ENCODE peak calls at places on chromosomes 11 and 22, in five cellular contexts. H, C, A, M and O are unnamed samples.

GRCh38 chr11:46382644-46383403 is 1.4 kb downstream of the MDK start:
- DNase-seq in H (peak; percentile 61), C (no peak), A (no peak), M (peak; percentile 53), O (peak; percentile 64)

GRCh38 chr11:26420331-26420730 is 88.4 kb downstream of the ANO3 start:
- DNase-seq in H (no peak), C (no peak), A (no peak), M (no peak), O (no peak)

GRCh38 chr11:72001255-72001654 is 2.5 kb downstream of the IL18BP start:
- DNase-seq in H (no peak), C (no peak), A (no peak), M (no peak), O (no peak)

GRCh38 chr22:27218521-27218920 is 561.1 kb downstream of the MIAT start:
- DNase-seq in H (no peak), C (no peak), A (no peak), M (no peak), O (no peak)

GRCh38 chr22:49365191-49365837 is 462.4 kb downstream of the BRD1 start:
- DNase-seq in H (peak; percentile 35), C (no peak), A (no peak), M (no peak), O (no peak)

GRCh38 chr11:66559141-66559861 is 9.1 kb downstream of the CTSF start:
- DNase-seq in H (no peak), C (no peak), A (no peak), M (peak; percentile 10), O (no peak)

GRCh38 chr11:117901601-117902000 is 25.1 kb upstream of the FXYD6 start:
- DNase-seq in H (no peak), C (no peak), A (no peak), M (no peak), O (no peak)

GRCh38 chr11:6737872-6738466 is 33.8 kb downstream of the OR2AG2 start:
- DNase-seq in H (no peak), C (peak; percentile 45), A (peak; percentile 17), M (peak; percentile 43), O (peak; percentile 60)

GRCh38 chr11:123111465-123111864 is 49.5 kb upstream of the HSPA8 start:
- DNase-seq in H (no peak), C (peak; percentile 64), A (no peak), M (peak; percentile 63), O (peak; percentile 73)

GRCh38 chr22:43743131-43743530 is 69.0 kb downstream of the EFCAB6 start:
- DNase-seq in H (no peak), C (no peak), A (no peak), M (no peak), O (peak; percentile 5)

DNA sequence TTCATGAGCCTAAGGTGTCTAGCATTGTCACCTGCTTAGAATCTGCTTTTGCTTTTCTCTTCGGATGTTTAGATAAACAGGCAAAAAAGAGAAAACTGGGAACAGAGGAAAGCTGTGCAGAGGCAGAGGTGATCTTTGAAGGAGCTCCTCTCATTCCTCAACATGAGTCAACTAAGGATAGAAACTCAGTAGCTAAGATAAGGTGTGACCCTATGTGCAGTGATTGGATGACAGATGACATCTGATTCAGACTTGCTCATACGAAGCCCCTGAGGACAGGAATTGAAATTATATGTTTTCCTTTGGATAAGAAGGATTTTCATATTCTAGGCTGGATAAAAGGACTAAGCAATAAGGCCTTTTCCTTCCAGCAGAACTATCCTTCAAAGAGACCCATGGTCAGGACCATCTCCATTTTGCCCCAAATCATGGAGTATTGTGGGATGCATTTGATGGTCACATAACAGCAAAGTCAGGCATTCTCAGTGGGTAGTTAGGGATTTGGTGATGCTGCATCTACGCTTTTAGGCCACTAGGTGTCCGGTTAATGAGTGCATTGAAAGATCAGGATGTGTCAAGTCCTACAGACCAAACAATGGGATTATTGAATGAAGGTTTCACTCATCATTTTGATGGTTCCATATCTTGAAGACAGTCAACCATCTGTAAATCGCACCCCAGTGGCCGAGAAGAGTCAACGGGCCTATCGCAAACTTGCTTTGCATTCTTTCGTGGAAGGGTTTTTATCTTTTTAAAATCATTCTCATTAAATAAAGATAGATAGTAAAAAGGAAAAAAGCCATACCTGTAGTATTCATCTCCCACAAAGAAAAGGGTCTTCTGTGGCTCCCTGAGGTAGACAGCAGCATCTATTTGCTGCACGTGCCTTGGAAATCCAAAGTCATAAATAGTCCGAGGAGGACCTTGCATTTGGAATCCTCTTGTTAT is 32.2 kb downstream of the MMP20 start:
- DNase-seq in H (no peak), C (peak; percentile 35), A (no peak), M (peak; percentile 42), O (peak; percentile 63)
- TF ChIP-seq CTCF in H (peak; percentile 14), C (peak; percentile 33), A (peak; percentile 68), M (peak; percentile 67), O (peak; percentile 50)

DNA sequence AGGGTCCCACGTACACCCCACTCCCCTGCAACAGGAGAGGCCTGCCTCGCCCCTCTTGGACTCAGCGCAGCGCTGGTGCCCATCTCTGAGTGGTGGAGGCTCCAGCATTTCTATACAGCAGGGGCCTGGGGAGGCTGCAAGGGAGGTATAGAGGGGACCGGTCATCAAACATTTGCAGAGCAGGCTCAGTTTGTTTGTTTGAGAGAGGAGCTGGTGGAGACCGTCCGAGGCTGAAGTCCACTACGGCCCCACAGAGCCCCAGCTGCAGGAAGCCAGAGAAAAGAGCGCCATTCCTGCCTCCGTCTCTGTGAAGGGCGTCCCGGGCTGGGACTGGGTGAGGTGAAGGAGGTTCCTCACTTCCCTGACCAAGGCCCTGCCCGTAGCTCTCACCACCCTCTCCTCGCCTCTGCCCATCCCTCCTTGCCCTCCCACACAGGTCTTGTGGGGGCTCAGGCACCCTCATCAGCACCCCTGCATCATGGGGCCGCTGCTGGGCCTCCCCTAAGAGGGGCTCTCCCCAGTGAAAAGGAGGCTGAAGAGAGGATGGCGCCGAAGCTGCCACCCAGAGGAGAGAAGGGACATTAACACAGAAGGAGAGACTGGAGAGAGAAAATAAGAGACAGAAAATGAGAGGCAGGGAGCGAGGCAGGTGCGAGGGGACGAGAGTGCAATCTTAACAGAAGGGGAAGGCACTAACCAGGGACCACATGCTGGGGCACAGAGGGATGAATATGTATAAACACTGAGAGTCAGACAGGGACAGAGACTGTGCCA is 24.6 kb downstream of the RPUSD4 start:
- DNase-seq in H (peak; percentile 39), C (no peak), A (no peak), M (no peak), O (no peak)
- TF ChIP-seq CTCF in H (no peak), C (no peak), A (no peak), M (peak; percentile 18), O (no peak)

DNA sequence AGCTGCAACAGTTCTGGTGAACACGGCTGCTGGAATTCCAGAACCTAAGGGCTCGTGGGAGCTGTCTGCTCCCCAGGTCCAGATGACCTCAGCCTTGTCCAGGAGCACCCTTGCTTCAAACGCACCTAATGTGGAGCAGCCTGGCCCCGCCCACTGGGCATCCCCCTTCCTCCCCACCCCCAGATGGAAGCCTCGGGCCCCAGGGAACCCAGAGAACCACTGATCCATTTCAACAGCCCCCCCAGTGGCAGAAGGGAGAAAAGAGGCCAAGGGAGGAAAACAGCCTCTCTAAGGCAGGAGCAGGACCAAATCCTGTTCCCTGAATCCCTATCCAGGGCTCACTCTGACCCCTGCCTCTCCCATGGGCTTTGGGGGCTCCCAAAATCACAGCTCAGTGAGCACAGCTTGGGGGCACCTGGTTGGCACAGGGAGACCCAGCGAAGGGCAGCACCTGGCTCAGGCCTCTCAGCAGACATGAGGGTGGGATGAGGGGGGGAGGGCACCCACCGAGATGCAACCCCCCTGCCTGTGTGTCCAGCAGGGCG is 1.2 kb downstream of the CYTH4 start:
- DNase-seq in H (no peak), C (no peak), A (no peak), M (no peak), O (no peak)
- TF ChIP-seq CTCF in H (no peak), C (no peak), A (peak; percentile 32), M (peak; percentile 41), O (peak; percentile 28)

DNA sequence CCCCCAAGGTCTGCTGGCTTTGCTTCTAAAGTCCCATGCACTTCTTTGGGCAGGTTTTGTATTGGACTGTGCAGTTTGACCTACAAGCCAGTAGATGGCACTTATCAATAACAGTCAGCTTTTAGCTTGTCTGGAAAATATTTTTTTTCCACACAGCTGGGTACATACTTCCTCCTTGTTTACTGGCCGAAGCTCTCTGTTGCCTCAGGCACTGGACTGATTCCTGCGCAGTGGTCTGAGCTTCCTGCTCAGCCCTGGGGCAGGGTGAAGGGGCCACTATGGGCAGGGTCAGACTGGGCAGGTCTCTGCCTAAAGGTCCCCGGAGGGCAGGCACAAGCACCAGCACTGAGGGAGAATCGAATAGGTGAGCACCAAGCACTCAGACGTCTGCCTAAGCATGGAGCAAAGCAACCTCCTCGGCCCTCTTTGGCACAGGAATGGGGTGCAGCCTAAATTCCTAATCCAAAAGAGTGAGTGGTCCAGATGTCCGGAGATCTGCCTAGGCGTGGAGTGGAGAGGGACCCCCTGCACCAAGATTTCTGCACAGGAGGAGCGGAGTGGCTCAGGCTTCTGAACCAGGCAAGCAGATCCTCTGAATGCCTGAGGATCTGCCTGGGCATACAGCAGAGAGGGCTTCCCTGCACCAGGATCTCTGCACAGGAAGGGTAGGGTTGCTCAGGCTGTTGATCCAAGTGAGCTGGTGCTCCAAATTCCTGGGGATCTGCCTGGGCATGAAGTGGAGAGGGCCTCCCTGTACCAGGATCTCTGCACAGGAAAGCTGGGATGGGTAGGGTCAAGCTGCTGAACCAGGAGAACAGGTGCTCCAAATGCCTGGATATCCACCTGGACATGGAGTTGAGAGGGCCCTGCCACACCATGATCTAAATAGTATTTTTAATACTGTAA is 105.9 kb upstream of the C11orf58 start:
- DNase-seq in H (no peak), C (no peak), A (no peak), M (no peak), O (peak; percentile 47)
- TF ChIP-seq CTCF in H (no peak), C (no peak), A (peak; percentile 21), M (peak; percentile 15), O (peak; percentile 54)

DNA sequence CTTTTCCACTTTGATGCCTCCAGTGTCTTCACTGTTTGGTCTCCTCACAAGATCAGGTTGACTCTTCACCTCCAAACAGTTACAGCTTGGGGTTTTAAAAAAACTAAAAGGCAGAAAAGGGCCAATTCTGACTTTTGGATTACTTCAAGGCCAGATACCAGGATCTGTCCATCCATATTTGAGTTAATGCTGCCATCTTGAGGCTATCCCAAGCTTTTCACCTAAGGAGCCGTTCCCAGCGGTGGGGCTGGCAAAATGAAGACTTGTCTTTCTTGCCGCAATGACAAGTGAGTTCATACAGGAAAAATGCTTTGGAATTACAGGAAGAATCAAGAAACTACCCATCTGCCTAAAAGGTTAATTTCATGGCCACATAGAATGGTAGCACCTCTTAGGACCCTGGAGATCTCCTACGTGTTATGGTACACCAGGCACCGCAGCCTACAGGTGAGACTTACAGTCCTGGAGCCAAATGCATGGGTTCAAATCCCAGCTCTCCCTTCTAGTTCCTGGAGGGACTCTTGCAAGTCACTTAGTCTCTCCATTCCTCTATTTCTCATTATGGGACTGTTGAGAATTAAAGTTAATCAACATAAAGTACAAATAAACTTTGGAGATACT is 6.0 kb upstream of the OR5B21 start:
- DNase-seq in H (no peak), C (peak; percentile 64), A (peak; percentile 27), M (peak; percentile 75), O (peak; percentile 76)
- TF ChIP-seq CTCF in H (peak; percentile 45), C (peak; percentile 66), A (peak; percentile 57), M (peak; percentile 75), O (peak; percentile 75)

GRCh38 chr11:78034623-78035022 is 11.5 kb upstream of the KCTD14 start:
- DNase-seq in H (no peak), C (no peak), A (no peak), M (no peak), O (no peak)
- TF ChIP-seq CTCF in H (no peak), C (no peak), A (no peak), M (no peak), O (no peak)